ENCODE peak calls at places on chromosome 5, in nine cellular contexts. One of them, this sample, is unnamed.
A peak's percentile ranks its signal among the peaks of the same experiment; 100 is the strongest.

GRCh38 chr5:135094339-135095051 is 60.5 kb upstream of the PITX1 start:
- DNase-seq in body of pancreas: no peak
- DNase-seq in neuronal stem cell: no peak
- DNase-seq in CD4-positive, alpha-beta memory T cell: no peak
- DNase-seq in adipocyte: no peak
- DNase-seq in CD8-positive, alpha-beta T cell: no peak
- DNase-seq in AG04450: no peak
- DNase-seq in gastrocnemius medialis: no peak
- DNase-seq in SJSA1: no peak
- DNase-seq in this sample: no peak

GRCh38 chr5:106649031-106649430 is 1021.7 kb downstream of the EFNA5 start:
- DNase-seq in adipocyte: no peak
- DNase-seq in neuronal stem cell: no peak
- DNase-seq in gastrocnemius medialis: no peak
- DNase-seq in CD8-positive, alpha-beta T cell: no peak
- DNase-seq in body of pancreas: no peak
- DNase-seq in AG04450: no peak
- DNase-seq in SJSA1: no peak
- DNase-seq in CD4-positive, alpha-beta memory T cell: no peak
- DNase-seq in this sample: no peak

GRCh38 chr5:126106032-126106431 is 317.2 kb upstream of the GRAMD2B start:
- DNase-seq in CD4-positive, alpha-beta memory T cell: no peak
- DNase-seq in gastrocnemius medialis: no peak
- DNase-seq in SJSA1: no peak
- DNase-seq in body of pancreas: no peak
- DNase-seq in AG04450: no peak
- DNase-seq in adipocyte: peak; percentile 29
- DNase-seq in neuronal stem cell: no peak
- DNase-seq in CD8-positive, alpha-beta T cell: no peak
- DNase-seq in this sample: no peak

GRCh38 chr5:40385544-40385943 is 294.2 kb upstream of the PTGER4 start:
- DNase-seq in body of pancreas: no peak
- DNase-seq in CD8-positive, alpha-beta T cell: no peak
- DNase-seq in adipocyte: no peak
- DNase-seq in AG04450: peak; percentile 8
- DNase-seq in gastrocnemius medialis: no peak
- DNase-seq in SJSA1: peak; percentile 58
- DNase-seq in CD4-positive, alpha-beta memory T cell: no peak
- DNase-seq in neuronal stem cell: no peak
- DNase-seq in this sample: no peak

GRCh38 chr5:134466241-134467069 is 54.8 kb upstream of the CDKN2AIPNL start:
- DNase-seq in SJSA1: peak; percentile 96
- DNase-seq in body of pancreas: peak; percentile 99
- DNase-seq in adipocyte: peak; percentile 92
- DNase-seq in CD4-positive, alpha-beta memory T cell: peak; percentile 36
- DNase-seq in AG04450: no peak
- DNase-seq in neuronal stem cell: peak; percentile 41
- DNase-seq in gastrocnemius medialis: peak; percentile 100
- DNase-seq in CD8-positive, alpha-beta T cell: peak; percentile 33
- DNase-seq in this sample: no peak

GRCh38 chr5:144076521-144077083 is 93.9 kb downstream of the YIPF5 start:
- DNase-seq in SJSA1: no peak
- DNase-seq in neuronal stem cell: no peak
- DNase-seq in CD8-positive, alpha-beta T cell: no peak
- DNase-seq in body of pancreas: no peak
- DNase-seq in AG04450: no peak
- DNase-seq in adipocyte: no peak
- DNase-seq in gastrocnemius medialis: no peak
- DNase-seq in CD4-positive, alpha-beta memory T cell: no peak
- DNase-seq in this sample: no peak

GRCh38 chr5:65364907-65365306 is 116.8 kb downstream of the ADAMTS6 start:
- DNase-seq in CD4-positive, alpha-beta memory T cell: no peak
- DNase-seq in SJSA1: no peak
- DNase-seq in CD8-positive, alpha-beta T cell: no peak
- DNase-seq in AG04450: no peak
- DNase-seq in adipocyte: no peak
- DNase-seq in gastrocnemius medialis: no peak
- DNase-seq in body of pancreas: no peak
- DNase-seq in neuronal stem cell: no peak
- DNase-seq in this sample: no peak

GRCh38 chr5:75389430-75389829 is 52.4 kb downstream of the HMGCR start:
- DNase-seq in AG04450: no peak
- DNase-seq in gastrocnemius medialis: no peak
- DNase-seq in CD4-positive, alpha-beta memory T cell: no peak
- DNase-seq in SJSA1: no peak
- DNase-seq in adipocyte: no peak
- DNase-seq in body of pancreas: no peak
- DNase-seq in CD8-positive, alpha-beta T cell: no peak
- DNase-seq in neuronal stem cell: no peak
- DNase-seq in this sample: no peak

GRCh38 chr5:160199410-160199911 is 29.8 kb upstream of the FABP6 start:
- DNase-seq in AG04450: no peak
- DNase-seq in CD8-positive, alpha-beta T cell: peak; percentile 70
- DNase-seq in CD4-positive, alpha-beta memory T cell: peak; percentile 62
- DNase-seq in SJSA1: peak; percentile 73
- DNase-seq in body of pancreas: peak; percentile 77
- DNase-seq in adipocyte: peak; percentile 82
- DNase-seq in gastrocnemius medialis: peak; percentile 21
- DNase-seq in neuronal stem cell: peak; percentile 62
- DNase-seq in this sample: no peak

GRCh38 chr5:78677777-78678668 is 29.5 kb upstream of the LHFPL2 start:
- DNase-seq in neuronal stem cell: no peak
- DNase-seq in CD4-positive, alpha-beta memory T cell: no peak
- DNase-seq in gastrocnemius medialis: peak; percentile 23
- DNase-seq in CD8-positive, alpha-beta T cell: no peak
- DNase-seq in adipocyte: peak; percentile 96
- DNase-seq in body of pancreas: peak; percentile 33
- DNase-seq in SJSA1: peak; percentile 75
- DNase-seq in AG04450: peak; percentile 89
- DNase-seq in this sample: peak; percentile 90

DNA sequence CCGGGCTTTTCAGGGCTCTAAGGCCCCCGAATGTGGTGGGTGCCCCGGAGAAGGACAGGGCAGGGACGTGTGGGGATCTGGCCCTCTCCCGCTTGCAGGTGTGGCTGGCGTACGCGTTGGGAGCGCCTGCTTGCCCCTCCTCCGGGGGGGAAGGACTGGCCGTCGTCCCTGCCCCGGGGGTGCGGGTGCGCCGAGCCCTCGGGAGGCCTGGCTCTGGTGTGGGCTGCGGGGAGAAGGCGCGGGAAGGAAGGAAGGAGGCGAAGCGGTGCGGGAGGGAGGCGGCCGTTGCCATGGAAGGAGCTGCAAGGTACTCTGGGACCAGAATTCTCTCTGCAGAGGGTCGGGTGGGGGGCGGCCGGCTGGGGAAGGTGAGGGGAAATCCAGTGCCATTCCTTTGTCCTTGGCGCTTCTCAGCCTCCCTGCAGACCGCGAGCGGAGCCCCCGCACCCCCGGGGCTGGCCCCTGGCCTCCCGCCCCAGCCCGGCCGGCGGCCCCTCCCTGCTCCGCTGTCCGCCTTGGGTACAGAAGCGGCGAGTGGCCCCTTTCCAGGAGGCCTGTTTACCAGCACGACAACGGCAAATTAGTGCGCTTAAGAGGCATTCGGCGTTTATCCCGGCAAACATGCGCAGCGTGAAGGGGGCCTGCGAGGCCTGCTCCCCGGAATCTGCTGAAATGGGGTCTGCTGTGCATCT is 67.1 kb upstream of the UNC5A start:
- DNase-seq in SJSA1: no peak
- DNase-seq in neuronal stem cell: no peak
- DNase-seq in CD4-positive, alpha-beta memory T cell: no peak
- DNase-seq in body of pancreas: peak; percentile 36
- DNase-seq in CD8-positive, alpha-beta T cell: no peak
- DNase-seq in AG04450: no peak
- DNase-seq in gastrocnemius medialis: no peak
- DNase-seq in adipocyte: peak; percentile 7
- DNase-seq in this sample: no peak
- H3K27me3 ChIP-seq in SJSA1: peaks cover 88% of the 10 kb centered on the region
- H3K27me3 ChIP-seq in neuronal stem cell: peaks cover 88% of the 10 kb centered on the region
- H3K27me3 ChIP-seq in CD4-positive, alpha-beta memory T cell: peaks cover 35% of the 10 kb centered on the region
- H3K27me3 ChIP-seq in body of pancreas: peaks cover 14% of the 10 kb centered on the region
- H3K27me3 ChIP-seq in CD8-positive, alpha-beta T cell: peaks cover 24% of the 10 kb centered on the region
- H3K27me3 ChIP-seq in AG04450: peaks cover 78% of the 10 kb centered on the region
- H3K27me3 ChIP-seq in gastrocnemius medialis: peaks cover 67% of the 10 kb centered on the region
- H3K27me3 ChIP-seq in adipocyte: peaks cover 88% of the 10 kb centered on the region
- H3K27me3 ChIP-seq in this sample: peaks cover 40% of the 10 kb centered on the region

DNA sequence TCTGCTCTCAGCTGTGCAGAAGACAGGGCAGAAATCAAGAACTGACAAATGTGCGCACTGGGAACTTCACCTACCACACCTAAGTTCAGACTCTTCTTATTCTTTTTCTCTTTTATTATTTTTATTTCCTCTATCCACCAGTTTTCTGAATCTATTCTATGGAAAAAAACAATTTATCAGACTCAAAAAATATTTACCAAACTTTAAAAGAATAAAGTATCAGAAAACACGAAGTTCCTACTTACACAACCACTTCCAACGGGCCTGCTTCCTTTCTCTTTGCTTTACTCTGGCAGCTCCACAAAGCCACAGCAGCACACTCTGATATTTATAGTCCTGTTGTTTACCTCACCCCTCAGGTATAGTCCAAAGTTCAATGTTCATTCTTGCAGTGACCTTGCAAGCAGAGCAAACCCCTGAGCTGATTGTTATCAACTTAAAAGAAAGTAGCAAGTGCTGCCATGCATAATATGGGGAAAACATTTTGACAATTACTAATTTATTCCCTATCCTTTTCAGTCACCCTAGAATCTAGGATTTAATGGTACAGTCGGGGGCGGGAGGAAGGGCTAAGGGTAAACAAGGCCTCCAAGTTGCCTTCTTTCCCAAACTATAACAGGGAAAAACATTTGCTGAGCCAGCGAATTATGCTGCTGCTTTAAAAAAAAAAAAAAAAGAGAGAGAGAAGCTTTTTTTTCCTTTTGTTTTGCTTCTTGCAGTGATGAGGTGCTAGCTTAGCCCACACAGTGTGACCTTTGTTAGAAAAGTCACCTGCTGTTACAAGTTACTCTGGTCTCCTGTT is at the start of gene SELENOP:
- DNase-seq in body of pancreas: peak; percentile 82
- DNase-seq in gastrocnemius medialis: peak; percentile 72
- DNase-seq in CD4-positive, alpha-beta memory T cell: no peak
- DNase-seq in SJSA1: no peak
- DNase-seq in adipocyte: no peak
- DNase-seq in AG04450: no peak
- DNase-seq in CD8-positive, alpha-beta T cell: no peak
- DNase-seq in neuronal stem cell: peak; percentile 33
- DNase-seq in this sample: peak; percentile 2
- H3K4me3 ChIP-seq in body of pancreas: peak within 1 kb of the TSS; percentile 0
- H3K4me3 ChIP-seq in gastrocnemius medialis: peak within 1 kb of the TSS; percentile 69
- H3K4me3 ChIP-seq in CD4-positive, alpha-beta memory T cell: no peak within 1 kb of the TSS
- H3K4me3 ChIP-seq in SJSA1: no peak within 1 kb of the TSS
- H3K4me3 ChIP-seq in adipocyte: peak within 1 kb of the TSS; percentile 94
- H3K4me3 ChIP-seq in AG04450: no peak within 1 kb of the TSS
- H3K4me3 ChIP-seq in CD8-positive, alpha-beta T cell: no peak within 1 kb of the TSS
- H3K4me3 ChIP-seq in neuronal stem cell: no peak within 1 kb of the TSS
- H3K4me3 ChIP-seq in this sample: peak within 1 kb of the TSS; percentile 1

GRCh38 chr5:73686912-73687311 is 60.9 kb downstream of the ARHGEF28 start:
- DNase-seq in CD8-positive, alpha-beta T cell: no peak
- DNase-seq in SJSA1: no peak
- DNase-seq in neuronal stem cell: no peak
- DNase-seq in body of pancreas: no peak
- DNase-seq in adipocyte: no peak
- DNase-seq in CD4-positive, alpha-beta memory T cell: no peak
- DNase-seq in gastrocnemius medialis: no peak
- DNase-seq in AG04450: no peak
- DNase-seq in this sample: no peak

GRCh38 chr5:73691301-73691700 is 65.3 kb downstream of the ARHGEF28 start:
- DNase-seq in CD8-positive, alpha-beta T cell: no peak
- DNase-seq in SJSA1: no peak
- DNase-seq in AG04450: no peak
- DNase-seq in CD4-positive, alpha-beta memory T cell: no peak
- DNase-seq in gastrocnemius medialis: no peak
- DNase-seq in neuronal stem cell: no peak
- DNase-seq in adipocyte: no peak
- DNase-seq in body of pancreas: no peak
- DNase-seq in this sample: no peak

GRCh38 chr5:73684691-73685090 is 58.7 kb downstream of the ARHGEF28 start:
- DNase-seq in CD8-positive, alpha-beta T cell: no peak
- DNase-seq in neuronal stem cell: no peak
- DNase-seq in adipocyte: no peak
- DNase-seq in SJSA1: no peak
- DNase-seq in gastrocnemius medialis: no peak
- DNase-seq in CD4-positive, alpha-beta memory T cell: no peak
- DNase-seq in body of pancreas: no peak
- DNase-seq in AG04450: no peak
- DNase-seq in this sample: no peak

GRCh38 chr5:73690015-73690414 is 64.0 kb downstream of the ARHGEF28 start:
- DNase-seq in body of pancreas: no peak
- DNase-seq in AG04450: no peak
- DNase-seq in CD8-positive, alpha-beta T cell: no peak
- DNase-seq in SJSA1: no peak
- DNase-seq in neuronal stem cell: no peak
- DNase-seq in gastrocnemius medialis: no peak
- DNase-seq in CD4-positive, alpha-beta memory T cell: no peak
- DNase-seq in adipocyte: no peak
- DNase-seq in this sample: no peak

GRCh38 chr5:73687357-73687756 is 61.4 kb downstream of the ARHGEF28 start:
- DNase-seq in CD4-positive, alpha-beta memory T cell: no peak
- DNase-seq in CD8-positive, alpha-beta T cell: no peak
- DNase-seq in gastrocnemius medialis: no peak
- DNase-seq in SJSA1: no peak
- DNase-seq in neuronal stem cell: no peak
- DNase-seq in adipocyte: no peak
- DNase-seq in body of pancreas: no peak
- DNase-seq in AG04450: no peak
- DNase-seq in this sample: no peak
- H3K27me3 ChIP-seq in CD4-positive, alpha-beta memory T cell: no peaks in the 10 kb centered on the region
- H3K27me3 ChIP-seq in CD8-positive, alpha-beta T cell: no peaks in the 10 kb centered on the region
- H3K27me3 ChIP-seq in gastrocnemius medialis: no peaks in the 10 kb centered on the region
- H3K27me3 ChIP-seq in SJSA1: no peaks in the 10 kb centered on the region
- H3K27me3 ChIP-seq in neuronal stem cell: no peaks in the 10 kb centered on the region
- H3K27me3 ChIP-seq in adipocyte: no peaks in the 10 kb centered on the region
- H3K27me3 ChIP-seq in body of pancreas: no peaks in the 10 kb centered on the region
- H3K27me3 ChIP-seq in AG04450: no peaks in the 10 kb centered on the region
- H3K27me3 ChIP-seq in this sample: no peaks in the 10 kb centered on the region

DNA sequence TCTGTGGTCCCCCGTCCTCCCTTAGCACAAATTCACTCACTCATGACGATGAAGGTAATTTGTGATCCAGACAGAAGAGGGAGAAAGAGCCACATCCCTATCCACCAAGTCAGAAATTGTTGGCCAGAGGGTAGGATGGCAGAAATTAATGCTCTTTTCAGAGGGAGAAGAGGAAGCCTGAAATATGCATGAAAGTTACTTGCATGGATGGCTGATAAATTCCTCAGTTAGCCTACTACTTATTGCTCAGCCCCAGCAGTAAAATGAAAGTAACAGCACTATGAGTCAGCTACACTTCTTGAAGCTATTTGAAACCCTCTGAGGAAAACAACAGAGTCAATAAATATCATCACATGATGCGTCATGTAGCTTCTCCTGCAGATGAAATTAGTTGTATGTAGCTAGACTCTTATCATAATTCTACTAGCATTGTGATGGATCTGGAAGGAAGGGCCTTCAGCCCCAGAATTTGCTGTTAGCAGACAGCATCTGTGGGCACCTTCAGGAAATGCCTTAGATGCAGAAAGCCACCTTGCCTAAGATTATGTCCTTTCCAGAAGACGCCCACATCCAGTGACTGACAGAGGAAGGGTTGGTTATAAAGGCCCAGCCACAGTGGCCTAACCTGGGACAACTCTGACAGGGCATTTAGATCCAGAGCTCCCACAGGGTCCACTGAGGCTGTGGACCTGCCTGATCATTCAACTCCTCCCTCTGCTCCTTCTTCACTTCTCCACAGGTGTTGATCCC is 81.2 kb upstream of the CCDC112 start:
- DNase-seq in CD4-positive, alpha-beta memory T cell: no peak
- DNase-seq in AG04450: peak; percentile 66
- DNase-seq in neuronal stem cell: no peak
- DNase-seq in body of pancreas: no peak
- DNase-seq in SJSA1: peak; percentile 76
- DNase-seq in gastrocnemius medialis: no peak
- DNase-seq in adipocyte: peak; percentile 89
- DNase-seq in CD8-positive, alpha-beta T cell: no peak
- DNase-seq in this sample: peak; percentile 93
- H3K4me3 ChIP-seq in CD4-positive, alpha-beta memory T cell: no peak overlapping the region
- H3K4me3 ChIP-seq in AG04450: no peak overlapping the region
- H3K4me3 ChIP-seq in neuronal stem cell: no peak overlapping the region
- H3K4me3 ChIP-seq in body of pancreas: no peak overlapping the region
- H3K4me3 ChIP-seq in SJSA1: peak overlapping the region; percentile 5
- H3K4me3 ChIP-seq in gastrocnemius medialis: peak overlapping the region; percentile 21
- H3K4me3 ChIP-seq in adipocyte: peak overlapping the region; percentile 26
- H3K4me3 ChIP-seq in CD8-positive, alpha-beta T cell: no peak overlapping the region
- H3K4me3 ChIP-seq in this sample: no peak overlapping the region

This sample was measured in BJ.